ENCODE peak calls at places on chromosomes 12 and 14, in nine cellular contexts. One of them, this sample, is unnamed.

GRCh38 chr14:68828728-68829127 is 35.9 kb upstream of the ZFP36L1 start:
- DNase-seq in A673: no peak
- DNase-seq in SK-N-MC: no peak
- DNase-seq in fibroblast of lung: no peak
- DNase-seq in astrocyte: no peak
- DNase-seq in GM23248: no peak
- DNase-seq in GM23338: no peak
- DNase-seq in hepatocyte: no peak
- DNase-seq in PC-9: no peak
- DNase-seq in this sample: no peak

GRCh38 chr12:40769846-40770245 is 77.6 kb downstream of the CNTN1 start:
- DNase-seq in A673: no peak
- DNase-seq in SK-N-MC: no peak
- DNase-seq in fibroblast of lung: no peak
- DNase-seq in astrocyte: no peak
- DNase-seq in GM23248: no peak
- DNase-seq in GM23338: no peak
- DNase-seq in hepatocyte: no peak
- DNase-seq in PC-9: no peak
- DNase-seq in this sample: no peak

GRCh38 chr14:90288646-90289355 is 32.4 kb downstream of the PSMC1 start:
- DNase-seq in A673: no peak
- DNase-seq in SK-N-MC: no peak
- DNase-seq in fibroblast of lung: no peak
- DNase-seq in astrocyte: no peak
- DNase-seq in GM23248: no peak
- DNase-seq in GM23338: no peak
- DNase-seq in hepatocyte: no peak
- DNase-seq in PC-9: no peak
- DNase-seq in this sample: no peak

GRCh38 chr14:40987481-40987880 is 619.2 kb upstream of the LRFN5 start:
- DNase-seq in A673: no peak
- DNase-seq in SK-N-MC: no peak
- DNase-seq in fibroblast of lung: no peak
- DNase-seq in astrocyte: no peak
- DNase-seq in GM23248: no peak
- DNase-seq in GM23338: no peak
- DNase-seq in hepatocyte: no peak
- DNase-seq in PC-9: no peak
- DNase-seq in this sample: peak

GRCh38 chr12:28925726-28926376 is 223.2 kb upstream of the FAR2 start:
- DNase-seq in A673: no peak
- DNase-seq in SK-N-MC: no peak
- DNase-seq in fibroblast of lung: peak
- DNase-seq in astrocyte: peak
- DNase-seq in GM23248: peak
- DNase-seq in GM23338: no peak
- DNase-seq in hepatocyte: no peak
- DNase-seq in PC-9: no peak
- DNase-seq in this sample: no peak

GRCh38 chr14:35342160-35343010 is 50.2 kb downstream of the PSMA6 start:
- DNase-seq in A673: no peak
- DNase-seq in SK-N-MC: no peak
- DNase-seq in fibroblast of lung: peak
- DNase-seq in astrocyte: peak
- DNase-seq in GM23248: peak
- DNase-seq in GM23338: no peak
- DNase-seq in hepatocyte: no peak
- DNase-seq in PC-9: peak
- DNase-seq in this sample: no peak

GRCh38 chr14:72519543-72519942 is 374.4 kb downstream of the DPF3 start:
- DNase-seq in A673: no peak
- DNase-seq in SK-N-MC: no peak
- DNase-seq in fibroblast of lung: no peak
- DNase-seq in astrocyte: no peak
- DNase-seq in GM23248: no peak
- DNase-seq in GM23338: no peak
- DNase-seq in hepatocyte: no peak
- DNase-seq in PC-9: no peak
- DNase-seq in this sample: no peak

GRCh38 chr12:106138646-106139421 is at the start of gene NUAK1:
- DNase-seq in A673: peak
- DNase-seq in SK-N-MC: no peak
- DNase-seq in fibroblast of lung: peak
- DNase-seq in astrocyte: peak
- DNase-seq in GM23248: peak
- DNase-seq in GM23338: peak
- DNase-seq in hepatocyte: peak
- DNase-seq in PC-9: peak
- DNase-seq in this sample: peak

GRCh38 chr12:25459541-25459951 is 93.5 kb downstream of the LMNTD1 start:
- DNase-seq in A673: no peak
- DNase-seq in SK-N-MC: no peak
- DNase-seq in fibroblast of lung: no peak
- DNase-seq in astrocyte: no peak
- DNase-seq in GM23248: no peak
- DNase-seq in GM23338: no peak
- DNase-seq in hepatocyte: no peak
- DNase-seq in PC-9: no peak
- DNase-seq in this sample: no peak

GRCh38 chr12:96265400-96265799 is 71.2 kb downstream of the ELK3 start:
- DNase-seq in A673: no peak
- DNase-seq in SK-N-MC: no peak
- DNase-seq in fibroblast of lung: no peak
- DNase-seq in astrocyte: no peak
- DNase-seq in GM23248: no peak
- DNase-seq in GM23338: no peak
- DNase-seq in hepatocyte: no peak
- DNase-seq in PC-9: no peak
- DNase-seq in this sample: no peak

GRCh38 chr14:100285021-100285912 is 21.0 kb downstream of the SLC25A29 start:
- DNase-seq in A673: peak
- DNase-seq in SK-N-MC: no peak
- DNase-seq in fibroblast of lung: peak
- DNase-seq in astrocyte: no peak
- DNase-seq in GM23248: peak
- DNase-seq in GM23338: peak
- DNase-seq in hepatocyte: peak
- DNase-seq in PC-9: peak
- DNase-seq in this sample: peak

GRCh38 chr12:115166698-115167315 is 482.8 kb upstream of the TBX3 start:
- DNase-seq in A673: no peak
- DNase-seq in SK-N-MC: no peak
- DNase-seq in fibroblast of lung: peak
- DNase-seq in astrocyte: peak
- DNase-seq in GM23248: no peak
- DNase-seq in GM23338: peak
- DNase-seq in hepatocyte: peak
- DNase-seq in PC-9: no peak
- DNase-seq in this sample: peak

GRCh38 chr12:120844768-120845449 is 59.2 kb downstream of the SPPL3 start:
- DNase-seq in A673: no peak
- DNase-seq in SK-N-MC: no peak
- DNase-seq in fibroblast of lung: no peak
- DNase-seq in astrocyte: no peak
- DNase-seq in GM23248: no peak
- DNase-seq in GM23338: no peak
- DNase-seq in hepatocyte: no peak
- DNase-seq in PC-9: no peak
- DNase-seq in this sample: no peak

GRCh38 chr12:57766464-57767311 is at the start of gene CYP27B1:
- DNase-seq in A673: peak
- DNase-seq in SK-N-MC: no peak
- DNase-seq in fibroblast of lung: peak
- DNase-seq in astrocyte: no peak
- DNase-seq in GM23248: peak
- DNase-seq in GM23338: peak
- DNase-seq in hepatocyte: no peak
- DNase-seq in PC-9: no peak
- DNase-seq in this sample: peak

GRCh38 chr12:104599985-104600712 is 143.4 kb downstream of the CHST11 start:
- DNase-seq in A673: no peak
- DNase-seq in SK-N-MC: no peak
- DNase-seq in fibroblast of lung: no peak
- DNase-seq in astrocyte: no peak
- DNase-seq in GM23248: no peak
- DNase-seq in GM23338: no peak
- DNase-seq in hepatocyte: no peak
- DNase-seq in PC-9: no peak
- DNase-seq in this sample: no peak

GRCh38 chr14:22070119-22070982 is 396.7 kb upstream of the OR4E1 start:
- DNase-seq in A673: peak
- DNase-seq in SK-N-MC: no peak
- DNase-seq in fibroblast of lung: no peak
- DNase-seq in astrocyte: no peak
- DNase-seq in GM23248: peak
- DNase-seq in GM23338: peak
- DNase-seq in hepatocyte: no peak
- DNase-seq in PC-9: no peak
- DNase-seq in this sample: no peak

GRCh38 chr12:130976171-130976720 is 22.5 kb downstream of the ADGRD1 start:
- DNase-seq in A673: no peak
- DNase-seq in SK-N-MC: no peak
- DNase-seq in fibroblast of lung: no peak
- DNase-seq in astrocyte: no peak
- DNase-seq in GM23248: no peak
- DNase-seq in GM23338: no peak
- DNase-seq in hepatocyte: no peak
- DNase-seq in PC-9: no peak
- DNase-seq in this sample: no peak

GRCh38 chr12:54053625-54054441 is at the start of gene HOXC4:
- DNase-seq in A673: peak
- DNase-seq in SK-N-MC: no peak
- DNase-seq in fibroblast of lung: peak
- DNase-seq in astrocyte: peak
- DNase-seq in GM23248: peak
- DNase-seq in GM23338: no peak
- DNase-seq in hepatocyte: no peak
- DNase-seq in PC-9: no peak
- DNase-seq in this sample: no peak
- TF ChIP-seq EZH2 in A673: no peak
- TF ChIP-seq EZH2 in SK-N-MC: no peak
- TF ChIP-seq EZH2 in fibroblast of lung: peak
- TF ChIP-seq EZH2 in astrocyte: peak
- TF ChIP-seq EZH2 in GM23248: no peak
- TF ChIP-seq EZH2 in GM23338: peak
- TF ChIP-seq EZH2 in hepatocyte: no peak
- TF ChIP-seq EZH2 in PC-9: no peak
- TF ChIP-seq EZH2 in this sample: no peak

GRCh38 chr12:112577473-112578334 is 159.0 kb downstream of the PTPN11 start:
- DNase-seq in A673: peak
- DNase-seq in SK-N-MC: peak
- DNase-seq in fibroblast of lung: no peak
- DNase-seq in astrocyte: no peak
- DNase-seq in GM23248: no peak
- DNase-seq in GM23338: peak
- DNase-seq in hepatocyte: no peak
- DNase-seq in PC-9: no peak
- DNase-seq in this sample: no peak

GRCh38 chr12:112573151-112573550 is 154.4 kb downstream of the PTPN11 start:
- DNase-seq in A673: no peak
- DNase-seq in SK-N-MC: no peak
- DNase-seq in fibroblast of lung: no peak
- DNase-seq in astrocyte: no peak
- DNase-seq in GM23248: no peak
- DNase-seq in GM23338: no peak
- DNase-seq in hepatocyte: no peak
- DNase-seq in PC-9: no peak
- DNase-seq in this sample: no peak

GRCh38 chr12:112570096-112570495 is 151.3 kb downstream of the PTPN11 start:
- DNase-seq in A673: no peak
- DNase-seq in SK-N-MC: no peak
- DNase-seq in fibroblast of lung: no peak
- DNase-seq in astrocyte: no peak
- DNase-seq in GM23248: no peak
- DNase-seq in GM23338: no peak
- DNase-seq in hepatocyte: no peak
- DNase-seq in PC-9: no peak
- DNase-seq in this sample: no peak

GRCh38 chr12:112574896-112575558 is 156.3 kb downstream of the PTPN11 start:
- DNase-seq in A673: no peak
- DNase-seq in SK-N-MC: no peak
- DNase-seq in fibroblast of lung: no peak
- DNase-seq in astrocyte: no peak
- DNase-seq in GM23248: no peak
- DNase-seq in GM23338: no peak
- DNase-seq in hepatocyte: no peak
- DNase-seq in PC-9: no peak
- DNase-seq in this sample: no peak

DNA sequence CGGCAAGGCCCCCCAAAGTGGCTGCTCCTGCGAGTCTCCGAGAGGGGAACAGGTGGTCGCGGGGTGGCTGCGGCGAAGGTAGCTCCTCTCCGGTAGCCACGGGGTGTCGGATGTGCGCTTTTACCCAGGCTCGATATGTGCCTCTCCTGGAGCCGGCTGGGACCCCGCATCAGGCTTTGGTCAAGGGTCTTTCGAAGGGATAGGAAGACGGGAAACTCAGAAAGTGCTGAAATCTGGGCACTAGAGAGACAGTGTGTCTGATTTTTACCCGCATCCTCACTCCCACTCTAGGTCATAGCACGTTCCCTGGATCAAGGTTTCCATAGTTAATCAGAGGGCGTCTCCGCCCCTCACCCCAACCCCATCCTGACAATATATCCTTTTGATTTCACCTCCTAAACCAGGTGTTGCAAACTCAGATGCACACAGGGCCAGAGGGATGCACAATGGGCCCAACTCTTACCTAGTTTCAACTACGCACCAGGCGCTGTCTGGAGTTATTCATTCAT is 156.9 kb downstream of the PTPN11 start:
- DNase-seq in A673: no peak
- DNase-seq in SK-N-MC: no peak
- DNase-seq in fibroblast of lung: no peak
- DNase-seq in astrocyte: no peak
- DNase-seq in GM23248: no peak
- DNase-seq in GM23338: no peak
- DNase-seq in hepatocyte: no peak
- DNase-seq in PC-9: no peak
- DNase-seq in this sample: no peak
- TF ChIP-seq EZH2 in A673: no peak
- TF ChIP-seq EZH2 in SK-N-MC: no peak
- TF ChIP-seq EZH2 in fibroblast of lung: no peak
- TF ChIP-seq EZH2 in astrocyte: peak
- TF ChIP-seq EZH2 in GM23248: no peak
- TF ChIP-seq EZH2 in GM23338: peak
- TF ChIP-seq EZH2 in hepatocyte: no peak
- TF ChIP-seq EZH2 in PC-9: no peak
- TF ChIP-seq EZH2 in this sample: no peak

GRCh38 chr14:24956104-24956503 is 93.8 kb downstream of the STXBP6 start:
- DNase-seq in A673: no peak
- DNase-seq in SK-N-MC: no peak
- DNase-seq in fibroblast of lung: no peak
- DNase-seq in astrocyte: no peak
- DNase-seq in GM23248: no peak
- DNase-seq in GM23338: no peak
- DNase-seq in hepatocyte: no peak
- DNase-seq in PC-9: no peak
- DNase-seq in this sample: no peak
- TF ChIP-seq EZH2 in A673: no peak
- TF ChIP-seq EZH2 in SK-N-MC: no peak
- TF ChIP-seq EZH2 in fibroblast of lung: no peak
- TF ChIP-seq EZH2 in astrocyte: no peak
- TF ChIP-seq EZH2 in GM23248: no peak
- TF ChIP-seq EZH2 in GM23338: no peak
- TF ChIP-seq EZH2 in hepatocyte: no peak
- TF ChIP-seq EZH2 in PC-9: no peak
- TF ChIP-seq EZH2 in this sample: no peak

GRCh38 chr12:54010053-54010971 is 1.5 kb downstream of the HOXC8 start:
- DNase-seq in A673: no peak
- DNase-seq in SK-N-MC: no peak
- DNase-seq in fibroblast of lung: no peak
- DNase-seq in astrocyte: no peak
- DNase-seq in GM23248: no peak
- DNase-seq in GM23338: no peak
- DNase-seq in hepatocyte: no peak
- DNase-seq in PC-9: no peak
- DNase-seq in this sample: no peak
- TF ChIP-seq EZH2 in A673: no peak
- TF ChIP-seq EZH2 in SK-N-MC: no peak
- TF ChIP-seq EZH2 in fibroblast of lung: no peak
- TF ChIP-seq EZH2 in astrocyte: no peak
- TF ChIP-seq EZH2 in GM23248: no peak
- TF ChIP-seq EZH2 in GM23338: peak
- TF ChIP-seq EZH2 in hepatocyte: no peak
- TF ChIP-seq EZH2 in PC-9: no peak
- TF ChIP-seq EZH2 in this sample: no peak

This sample was measured in PC-3.